ENCODE peak calls at places on chromosomes 16 and 17, in ten cellular contexts. E, D, O, M, V, L, H, F, I and T are unnamed samples.
A peak's percentile ranks its signal among the peaks of the same experiment; 100 is the strongest.

GRCh38 chr16:54242199-54242598 is 44.4 kb downstream of the IRX3 start:
- DNase-seq in E (no peak), D (no peak), O (no peak), M (no peak), V (no peak), L (no peak), H (no peak), F (no peak), I (no peak), T (peak; percentile 33)

GRCh38 chr16:49084628-49085390 is 196.8 kb downstream of the CBLN1 start:
- DNase-seq in E (no peak), D (no peak), O (no peak), M (no peak), V (no peak), L (no peak), H (no peak), F (no peak), I (no peak), T (no peak)

GRCh38 chr16:53945996-53946395 is 242.0 kb downstream of the FTO start:
- DNase-seq in E (no peak), D (no peak), O (no peak), M (no peak), V (no peak), L (peak; percentile 30), H (peak; percentile 27), F (no peak), I (peak; percentile 80), T (peak; percentile 43)

GRCh38 chr16:49639739-49640388 is 216.0 kb downstream of the ZNF423 start:
- DNase-seq in E (no peak), D (no peak), O (no peak), M (no peak), V (peak; percentile 69), L (peak; percentile 15), H (no peak), F (peak; percentile 76), I (peak; percentile 74), T (no peak)

GRCh38 chr17:38538906-38539305 is 66.8 kb downstream of the SRCIN1 start:
- DNase-seq in E (no peak), D (no peak), O (no peak), M (no peak), V (no peak), L (no peak), H (no peak), F (no peak), I (no peak), T (no peak)

GRCh38 chr16:31471875-31472558 is at the start of gene TGFB1I1:
- DNase-seq in E (peak; percentile 29), D (no peak), O (no peak), M (no peak), V (peak; percentile 82), L (no peak), H (no peak), F (peak; percentile 52), I (peak; percentile 91), T (peak; percentile 50)

GRCh38 chr17:50272711-50273653 is 1.3 kb upstream of the TMEM92 start:
- DNase-seq in E (peak; percentile 31), D (peak; percentile 13), O (peak; percentile 28), M (peak; percentile 37), V (peak; percentile 64), L (peak; percentile 54), H (no peak), F (peak; percentile 93), I (peak; percentile 64), T (no peak)

GRCh38 chr17:40015005-40015997 is at the start of gene CSF3:
- DNase-seq in E (no peak), D (no peak), O (no peak), M (no peak), V (no peak), L (no peak), H (no peak), F (no peak), I (peak; percentile 44), T (peak; percentile 24)

GRCh38 chr17:82349287-82349701 is 9.8 kb upstream of the TEX19 start:
- DNase-seq in E (no peak), D (no peak), O (no peak), M (no peak), V (no peak), L (no peak), H (peak; percentile 54), F (no peak), I (peak; percentile 45), T (no peak)

GRCh38 chr17:48054238-48055185 is 6.4 kb downstream of the NFE2L1 start:
- DNase-seq in E (peak; percentile 90), D (no peak), O (no peak), M (no peak), V (peak; percentile 75), L (peak; percentile 66), H (no peak), F (peak; percentile 89), I (peak; percentile 90), T (peak; percentile 93)

GRCh38 chr17:63382136-63382535 is 64.0 kb downstream of the CYB561 start:
- DNase-seq in E (no peak), D (no peak), O (no peak), M (no peak), V (no peak), L (no peak), H (no peak), F (no peak), I (no peak), T (no peak)

GRCh38 chr16:89545831-89546574 is 14.5 kb upstream of the RPL13 start:
- DNase-seq in E (no peak), D (no peak), O (no peak), M (no peak), V (no peak), L (no peak), H (no peak), F (no peak), I (no peak), T (no peak)

GRCh38 chr17:50560931-50561750 is 626 bp downstream of the CACNA1G start:
- DNase-seq in E (peak; percentile 24), D (no peak), O (no peak), M (peak; percentile 33), V (no peak), L (no peak), H (no peak), F (peak; percentile 55), I (no peak), T (no peak)

GRCh38 chr16:68369697-68370096 is 58.9 kb downstream of the PRMT7 start:
- DNase-seq in E (no peak), D (no peak), O (no peak), M (no peak), V (no peak), L (no peak), H (no peak), F (no peak), I (no peak), T (no peak)

GRCh38 chr16:14050297-14051027 is 20.7 kb upstream of the MRTFB start:
- DNase-seq in E (no peak), D (no peak), O (no peak), M (no peak), V (no peak), L (no peak), H (no peak), F (peak; percentile 22), I (peak; percentile 6), T (peak; percentile 37)

GRCh38 chr17:67718325-67718941 is 697 bp downstream of the NOL11 start:
- DNase-seq in E (no peak), D (peak; percentile 7), O (peak; percentile 7), M (peak; percentile 64), V (no peak), L (no peak), H (no peak), F (peak; percentile 53), I (peak; percentile 26), T (peak; percentile 56)

GRCh38 chr16:23742761-23743160 is 12.1 kb upstream of the CHP2 start:
- DNase-seq in E (no peak), D (no peak), O (no peak), M (no peak), V (no peak), L (no peak), H (no peak), F (no peak), I (no peak), T (no peak)

GRCh38 chr17:58120195-58120822 is 27.9 kb upstream of the OR4D1 start:
- DNase-seq in E (peak; percentile 46), D (no peak), O (no peak), M (peak; percentile 44), V (peak; percentile 42), L (no peak), H (no peak), F (peak; percentile 73), I (peak; percentile 74), T (peak; percentile 49)

GRCh38 chr17:64378890-64379354 is 11.7 kb downstream of the PECAM1 start:
- DNase-seq in E (no peak), D (no peak), O (no peak), M (no peak), V (no peak), L (no peak), H (no peak), F (no peak), I (no peak), T (no peak)